ENCODE peak calls at places on chromosomes 6 and 20, in ten cellular contexts. R, D, K, F, J, U, V, H, L and Y are unnamed samples.

GRCh38 chr6:63527658-63528514 is 44.4 kb upstream of the LOC128125822 start:
- DNase-seq in H (no peak), U (no peak), F (peak), J (no peak), L (no peak), K (peak), V (peak), R (no peak), D (no peak), Y (no peak)

GRCh38 chr6:87909849-87910248 is 137.8 kb upstream of the SPACA1 start:
- DNase-seq in H (no peak), K (peak), J (no peak), V (peak), R (no peak), F (peak), D (no peak), U (no peak), L (peak), Y (peak)

GRCh38 chr20:17747431-17747846 is 47.7 kb downstream of the BANF2 start:
- DNase-seq in K (peak), F (peak), L (no peak), H (no peak), R (peak), D (no peak), U (no peak), V (peak), J (no peak), Y (no peak)

GRCh38 chr6:71468038-71468437 is 179.4 kb downstream of the OGFRL1 start:
- DNase-seq in D (no peak), U (no peak), H (no peak), V (no peak), L (no peak), F (no peak), K (no peak), R (no peak), J (no peak), Y (no peak)

GRCh38 chr6:147216915-147217314 is 12.7 kb downstream of the STXBP5 start:
- DNase-seq in R (no peak), D (no peak), F (no peak), L (no peak), U (no peak), K (no peak), V (no peak), J (no peak), H (no peak), Y (no peak)

GRCh38 chr6:10256113-10256690 is 158.7 kb downstream of the TFAP2A start:
- DNase-seq in V (peak), L (peak), H (no peak), K (peak), D (no peak), F (peak), J (peak), U (peak), R (no peak), Y (no peak)

GRCh38 chr6:142489722-142490610 is 188.2 kb downstream of the ADGRG6 start:
- DNase-seq in R (no peak), H (no peak), F (peak), L (no peak), J (no peak), D (no peak), V (no peak), U (no peak), K (peak), Y (no peak)

GRCh38 chr6:156776841-156777576 is at the start of gene ARID1B:
- DNase-seq in K (peak), D (peak), U (peak), J (peak), H (peak), F (peak), V (peak), L (peak), R (peak), Y (peak)

GRCh38 chr6:2546941-2547716 is 203.6 kb downstream of the MYLK4 start:
- DNase-seq in H (no peak), K (no peak), F (no peak), D (no peak), J (no peak), U (peak), R (no peak), L (no peak), V (no peak), Y (no peak)

GRCh38 chr20:54062812-54063280 is 7.5 kb downstream of the BCAS1 start:
- DNase-seq in F (peak), L (no peak), K (peak), R (no peak), H (no peak), U (peak), J (no peak), V (peak), D (no peak), Y (no peak)

GRCh38 chr6:138489846-138490245 is 9.4 kb downstream of the NHSL1 start:
- DNase-seq in L (no peak), J (no peak), D (no peak), H (no peak), F (no peak), R (no peak), V (no peak), K (no peak), U (no peak), Y (no peak)

GRCh38 chr6:10403385-10404106 is 11.3 kb downstream of the TFAP2A start:
- DNase-seq in F (peak), R (no peak), J (peak), D (no peak), H (no peak), L (no peak), K (peak), V (peak), U (no peak), Y (no peak)